ENCODE peak calls at places on chromosome 9, in five cellular contexts. F is WTC11, S is fibroblast of the aortic adventitia, J is prostate gland, L is Peyer's patch. D is an unnamed sample.

GRCh38 chr9:83920469-83920941 is 727 bp downstream of the KIF27 start:
- DNase-seq in S (peak), F (no peak), L (peak), J (peak), D (peak)

GRCh38 chr9:127278372-127278771 is 13.8 kb downstream of the GARNL3 start:
- DNase-seq in L (no peak), J (no peak), S (no peak), F (no peak), D (no peak)

GRCh38 chr9:93669116-93669957 is 93.0 kb downstream of the PHF2 start:
- DNase-seq in J (no peak), F (peak), S (no peak), L (peak), D (peak)

GRCh38 chr9:135349212-135349962 is 130.2 kb upstream of the PPP1R26 start:
- DNase-seq in J (no peak), F (no peak), S (no peak), L (no peak), D (no peak)

GRCh38 chr9:128820665-128821583 is 2.6 kb downstream of the ENDOG start:
- DNase-seq in S (no peak), L (no peak), J (no peak), F (no peak), D (no peak)

GRCh38 chr9:137606005-137606601 is 617 bp downstream of the ARRDC1 start:
- DNase-seq in F (peak), L (no peak), S (no peak), J (no peak), D (peak)

GRCh38 chr9:13274901-13275641 is 4.4 kb downstream of the MPDZ start:
- DNase-seq in J (no peak), L (no peak), S (peak), F (no peak), D (no peak)

GRCh38 chr9:93622725-93623124 is 46.3 kb downstream of the PHF2 start:
- DNase-seq in S (no peak), J (no peak), F (no peak), L (peak), D (no peak)

GRCh38 chr9:137547687-137548543 is 2.3 kb downstream of the PNPLA7 start:
- DNase-seq in J (peak), S (peak), F (no peak), L (no peak), D (no peak)

GRCh38 chr9:128607642-128608350 is 48.9 kb downstream of the DYNC2I2 start:
- DNase-seq in J (peak), F (no peak), L (no peak), S (peak), D (no peak)

GRCh38 chr9:126668058-126668457 is 54.3 kb downstream of the LMX1B start:
- DNase-seq in J (no peak), F (no peak), S (no peak), L (no peak), D (no peak)

GRCh38 chr9:14652729-14653377 is 40.4 kb downstream of the ZDHHC21 start:
- DNase-seq in S (peak), L (no peak), J (no peak), F (no peak), D (no peak)

GRCh38 chr9:91967259-91967658 is 17.2 kb upstream of the ROR2 start:
- DNase-seq in J (no peak), S (no peak), L (no peak), F (no peak), D (no peak)

GRCh38 chr9:79734989-79735779 is 163.4 kb downstream of the TLE4 start:
- DNase-seq in F (no peak), J (no peak), S (peak), L (no peak), D (no peak)

GRCh38 chr9:110260911-110261310 is 4.6 kb upstream of the TXN start:
- DNase-seq in F (no peak), J (no peak), S (no peak), L (no peak), D (no peak)

GRCh38 chr9:92535940-92536850 is at the start of gene ECM2:
- DNase-seq in J (no peak), F (no peak), S (peak), L (no peak), D (no peak)

GRCh38 chr9:107282759-107283620 is at the start of gene RAD23B:
- DNase-seq in F (peak), L (peak), S (peak), J (peak), D (peak)

GRCh38 chr9:129323376-129323998 is 145.4 kb upstream of the IER5L start:
- DNase-seq in L (no peak), F (no peak), S (peak), J (no peak), D (no peak)

GRCh38 chr9:3847377-3847776 is 321.6 kb upstream of the RFX3 start:
- DNase-seq in F (no peak), S (no peak), L (no peak), J (no peak), D (no peak)

GRCh38 chr9:112059145-112059979 is 115.7 kb downstream of the SUSD1 start:
- DNase-seq in F (no peak), L (no peak), S (peak), J (no peak), D (peak)

GRCh38 chr9:81724242-81724889 is 35.0 kb upstream of the TLE1 start:
- DNase-seq in F (no peak), L (no peak), J (no peak), S (peak), D (no peak)

GRCh38 chr9:138025417-138025816 is 147.8 kb downstream of the CACNA1B start:
- DNase-seq in S (no peak), L (no peak), J (no peak), F (no peak), D (no peak)

GRCh38 chr9:109182940-109183798 is 16.1 kb upstream of the FRRS1L start:
- DNase-seq in F (peak), J (peak), L (no peak), S (peak), D (peak)

GRCh38 chr9:89603629-89604462 is 966 bp upstream of the GADD45G start:
- DNase-seq in S (peak), L (peak), F (peak), J (peak), D (peak)

GRCh38 chr9:26945591-26945990 is 1.5 kb downstream of the PLAA start:
- DNase-seq in S (no peak), L (no peak), J (no peak), F (no peak), D (no peak)

GRCh38 chr9:91515074-91515687 is 91.5 kb upstream of the NFIL3 start:
- DNase-seq in J (no peak), L (no peak), S (peak), F (no peak), D (no peak)

GRCh38 chr9:131337131-131337848 is 47.8 kb downstream of the PLPP7 start:
- DNase-seq in L (no peak), S (no peak), F (peak), J (no peak), D (no peak)

GRCh38 chr9:131394464-131395026 is 659 bp downstream of the PRRC2B start:
- DNase-seq in J (no peak), S (peak), F (peak), L (peak), D (peak)

DNA sequence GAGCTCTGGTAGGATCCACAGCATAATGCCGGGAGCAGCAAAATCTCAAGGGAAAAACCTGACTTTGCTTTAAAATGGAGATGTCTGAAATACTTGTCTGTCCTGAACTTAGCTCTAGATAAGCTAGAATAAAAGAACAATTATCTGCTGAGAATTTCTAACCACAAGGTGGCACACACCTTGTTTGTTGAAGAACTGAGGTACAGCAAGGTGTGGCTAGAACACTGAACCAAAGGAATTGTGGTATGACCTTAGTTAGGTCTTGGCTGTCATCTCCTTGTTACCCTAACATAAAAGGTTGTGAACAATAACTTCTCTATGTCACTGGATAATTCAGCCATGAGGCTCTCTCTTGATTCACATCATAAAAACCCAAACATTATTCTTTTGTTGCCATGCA is 72.3 kb upstream of the ANXA1 start:
- DNase-seq in S (no peak), L (no peak), J (no peak), F (no peak), D (no peak)
- TF ChIP-seq CTCF in S (no peak), L (no peak), J (no peak), F (no peak), D (peak)

DNA sequence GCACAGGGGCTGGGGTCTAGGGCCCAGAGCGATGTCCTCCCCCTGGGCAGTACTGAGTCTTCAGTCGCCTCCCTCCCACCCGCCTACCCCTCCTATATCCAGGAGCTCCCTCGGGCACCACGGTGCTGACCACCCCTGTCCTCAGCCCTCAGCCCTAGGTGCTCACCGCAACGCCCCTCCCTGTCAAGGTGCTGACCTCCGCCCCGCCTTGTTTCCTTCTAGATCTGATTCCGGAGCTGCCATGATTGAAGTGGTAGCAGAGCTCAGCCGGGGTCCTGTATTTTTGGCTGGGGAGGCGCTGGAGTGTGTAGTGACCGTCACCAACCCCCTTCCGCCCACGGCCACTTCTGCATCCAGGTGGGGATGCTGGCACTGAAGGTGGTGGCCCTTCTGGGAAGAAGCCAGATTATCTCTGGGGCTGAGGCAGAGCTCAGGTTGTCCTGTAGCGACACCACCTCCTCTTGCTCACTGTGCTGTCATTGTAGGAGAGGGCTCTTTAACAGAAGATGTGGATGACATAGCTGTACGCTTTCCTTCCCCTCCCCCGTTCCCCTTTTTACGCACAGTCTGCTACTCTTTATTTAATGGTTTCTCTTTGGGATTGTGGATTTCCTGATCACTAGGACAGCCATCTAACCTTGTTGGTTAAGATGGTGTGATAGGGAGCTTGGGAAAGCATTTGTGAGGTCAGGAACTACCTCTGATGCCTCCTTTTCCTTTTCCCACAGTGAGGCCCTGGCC is 598 bp downstream of the RGP1 start:
- DNase-seq in J (peak), F (peak), L (peak), S (peak), D (peak)
- TF ChIP-seq CTCF in J (no peak), F (no peak), L (no peak), S (no peak), D (no peak)

GRCh38 chr9:121118266-121118665 is 43.5 kb downstream of the CNTRL start:
- DNase-seq in F (no peak), L (no peak), J (no peak), S (no peak), D (no peak)

GRCh38 chr9:121122450-121123032 is 47.8 kb downstream of the CNTRL start:
- DNase-seq in S (peak), J (no peak), F (no peak), L (no peak), D (no peak)

GRCh38 chr9:121123816-121124536 is 49.2 kb downstream of the CNTRL start:
- DNase-seq in S (no peak), F (no peak), J (no peak), L (no peak), D (no peak)

GRCh38 chr9:121120386-121120785 is 45.6 kb downstream of the CNTRL start:
- DNase-seq in F (no peak), J (no peak), S (no peak), L (no peak), D (no peak)

DNA sequence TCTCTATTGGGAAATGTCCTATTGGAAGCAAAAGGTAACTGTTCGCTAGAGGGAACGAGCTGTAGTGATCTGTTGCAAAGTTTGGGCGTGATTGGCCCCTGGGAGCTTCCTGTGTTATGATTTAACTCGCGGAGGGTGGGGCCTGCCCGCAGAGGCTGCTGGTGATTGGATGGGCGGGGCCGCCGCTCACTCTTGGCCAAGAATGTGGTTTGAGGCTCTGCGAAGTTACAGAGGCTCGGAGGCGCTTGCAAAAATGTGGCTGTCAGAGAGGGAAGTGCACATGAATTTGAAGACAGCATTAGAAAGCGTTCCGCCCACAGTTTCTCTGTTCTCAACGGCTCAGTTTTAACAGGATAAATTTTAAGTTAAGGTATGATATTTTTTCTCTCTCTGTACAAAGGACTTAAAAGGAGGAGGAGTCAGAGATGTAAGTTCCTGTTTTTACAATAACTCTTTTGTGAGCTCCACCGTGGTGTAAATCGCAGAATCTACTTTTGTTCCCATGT is 46.9 kb downstream of the CNTRL start:
- DNase-seq in F (peak), S (peak), J (peak), L (peak), D (peak)
- TF ChIP-seq CTCF in F (no peak), S (peak), J (peak), L (no peak), D (peak)

DNA sequence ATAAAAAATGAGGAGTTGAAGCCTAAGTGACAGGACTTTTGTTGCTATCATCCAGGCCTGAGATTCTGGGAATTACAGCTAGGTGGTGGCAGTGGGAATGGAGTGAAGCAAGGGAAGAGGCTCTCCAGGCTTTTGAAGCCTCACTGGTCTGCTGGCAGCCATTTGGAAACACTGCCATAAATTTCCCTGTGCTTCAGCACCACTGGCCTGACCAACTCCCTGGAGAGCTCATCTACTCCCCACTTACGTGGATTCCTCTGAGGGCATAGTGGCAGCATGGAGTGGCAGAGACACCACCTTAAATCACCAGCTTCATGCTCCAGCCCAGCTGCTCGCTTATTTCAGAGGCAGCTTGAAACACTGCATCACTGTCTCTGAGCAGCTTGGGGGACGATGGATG is 518.2 kb downstream of the TLR4 start:
- DNase-seq in J (no peak), S (no peak), L (no peak), F (peak), D (no peak)
- TF ChIP-seq CTCF in J (no peak), S (no peak), L (no peak), F (no peak), D (no peak)

D was measured in colonic mucosa.